ENCODE peak calls at places on chromosomes 5 and 9, in four cellular contexts. Z is MCF 10A, E is heart right ventricle, T is GM12865. A is an unnamed sample.

GRCh38 chr5:76610196-76610595 is 13.0 kb downstream of the F2RL2 start:
- DNase-seq in E (no peak), T (no peak), Z (no peak), A (no peak)

GRCh38 chr5:164578401-164578800 is 1073.0 kb downstream of the MAT2B start:
- DNase-seq in E (no peak), Z (no peak), T (no peak), A (no peak)

GRCh38 chr9:121285835-121286687 is 18.1 kb downstream of the GSN start:
- DNase-seq in E (peak), T (no peak), Z (peak), A (no peak)

GRCh38 chr5:111892949-111893348 is 136.0 kb upstream of the NREP start:
- DNase-seq in T (no peak), E (no peak), Z (no peak), A (no peak)

GRCh38 chr9:89791754-89792153 is 186.9 kb downstream of the GADD45G start:
- DNase-seq in E (no peak), Z (no peak), T (no peak), A (no peak)

GRCh38 chr5:166961028-166961427 is 1330.4 kb upstream of the WWC1 start:
- DNase-seq in Z (peak), T (no peak), E (no peak), A (no peak)

GRCh38 chr9:137606734-137607138 is 1.2 kb downstream of the ARRDC1 start:
- DNase-seq in Z (no peak), T (no peak), E (no peak), A (no peak)

GRCh38 chr5:132883261-132883834 is 9.9 kb downstream of the LEAP2 start:
- DNase-seq in E (no peak), Z (peak), T (peak), A (peak)

GRCh38 chr9:92463989-92464388 is 18.3 kb downstream of the ASPN start:
- DNase-seq in E (no peak), T (no peak), Z (peak), A (no peak)

GRCh38 chr9:68447611-68448010 is 91.2 kb downstream of the PGM5 start:
- DNase-seq in Z (no peak), E (peak), T (no peak), A (no peak)

GRCh38 chr9:86636051-86636450 is 281.8 kb upstream of the TUT7 start:
- DNase-seq in Z (no peak), T (no peak), E (no peak), A (no peak)

GRCh38 chr5:81115261-81115660 is 117.9 kb upstream of the CKMT2 start:
- DNase-seq in T (no peak), Z (no peak), E (no peak), A (no peak)

GRCh38 chr5:57231607-57232006 is 57.7 kb downstream of the GPBP1 start:
- DNase-seq in T (no peak), Z (no peak), E (no peak), A (no peak)

GRCh38 chr9:108041551-108041950 is 552.0 kb upstream of the KLF4 start:
- DNase-seq in T (no peak), Z (peak), E (no peak), A (no peak)

GRCh38 chr5:154197801-154198461 is 7.4 kb downstream of the GALNT10 start:
- DNase-seq in E (no peak), Z (peak), T (peak), A (no peak)

GRCh38 chr5:142800776-142801494 is 30.8 kb downstream of the ARHGAP26 start:
- DNase-seq in E (no peak), Z (no peak), T (peak), A (peak)

GRCh38 chr5:5799229-5799628 is 376.8 kb downstream of the ICE1 start:
- DNase-seq in Z (no peak), E (no peak), T (no peak), A (no peak)

GRCh38 chr9:34502471-34503335 is 20.1 kb downstream of the ENHO start:
- DNase-seq in T (no peak), E (no peak), Z (no peak), A (no peak)

GRCh38 chr5:181086410-181087229 is 44.3 kb downstream of the OR2V1 start:
- DNase-seq in T (no peak), E (no peak), Z (no peak), A (no peak)

GRCh38 chr5:149452007-149452664 is 73.0 kb upstream of the IL17B start:
- DNase-seq in Z (no peak), T (no peak), E (peak), A (peak)

GRCh38 chr5:172872997-172873491 is 39.0 kb downstream of the ERGIC1 start:
- DNase-seq in Z (no peak), E (peak), T (no peak), A (no peak)

GRCh38 chr5:60084226-60084625 is 190.7 kb upstream of the PDE4D start:
- DNase-seq in E (no peak), Z (no peak), T (no peak), A (no peak)

GRCh38 chr5:10600629-10601245 is 36.9 kb downstream of the ANKRD33B start:
- DNase-seq in T (peak), Z (peak), E (no peak), A (peak)
- TF ChIP-seq CTCF in T (no peak), Z (no peak), E (no peak), A (no peak)

GRCh38 chr9:72309366-72310133 is 55.5 kb downstream of the ZFAND5 start:
- DNase-seq in E (no peak), T (no peak), Z (no peak), A (no peak)
- TF ChIP-seq CTCF in E (no peak), T (no peak), Z (no peak), A (no peak)

GRCh38 chr9:129560849-129561248 is 60.1 kb downstream of the C9orf50 start:
- DNase-seq in Z (no peak), E (no peak), T (no peak), A (no peak)

GRCh38 chr9:129557192-129558036 is 63.5 kb downstream of the C9orf50 start:
- DNase-seq in T (no peak), Z (no peak), E (no peak), A (no peak)

GRCh38 chr9:129559506-129559881 is 61.4 kb downstream of the C9orf50 start:
- DNase-seq in E (no peak), Z (no peak), T (no peak), A (no peak)

GRCh38 chr9:129558063-129558550 is 62.8 kb downstream of the C9orf50 start:
- DNase-seq in E (no peak), Z (no peak), T (no peak), A (no peak)

DNA sequence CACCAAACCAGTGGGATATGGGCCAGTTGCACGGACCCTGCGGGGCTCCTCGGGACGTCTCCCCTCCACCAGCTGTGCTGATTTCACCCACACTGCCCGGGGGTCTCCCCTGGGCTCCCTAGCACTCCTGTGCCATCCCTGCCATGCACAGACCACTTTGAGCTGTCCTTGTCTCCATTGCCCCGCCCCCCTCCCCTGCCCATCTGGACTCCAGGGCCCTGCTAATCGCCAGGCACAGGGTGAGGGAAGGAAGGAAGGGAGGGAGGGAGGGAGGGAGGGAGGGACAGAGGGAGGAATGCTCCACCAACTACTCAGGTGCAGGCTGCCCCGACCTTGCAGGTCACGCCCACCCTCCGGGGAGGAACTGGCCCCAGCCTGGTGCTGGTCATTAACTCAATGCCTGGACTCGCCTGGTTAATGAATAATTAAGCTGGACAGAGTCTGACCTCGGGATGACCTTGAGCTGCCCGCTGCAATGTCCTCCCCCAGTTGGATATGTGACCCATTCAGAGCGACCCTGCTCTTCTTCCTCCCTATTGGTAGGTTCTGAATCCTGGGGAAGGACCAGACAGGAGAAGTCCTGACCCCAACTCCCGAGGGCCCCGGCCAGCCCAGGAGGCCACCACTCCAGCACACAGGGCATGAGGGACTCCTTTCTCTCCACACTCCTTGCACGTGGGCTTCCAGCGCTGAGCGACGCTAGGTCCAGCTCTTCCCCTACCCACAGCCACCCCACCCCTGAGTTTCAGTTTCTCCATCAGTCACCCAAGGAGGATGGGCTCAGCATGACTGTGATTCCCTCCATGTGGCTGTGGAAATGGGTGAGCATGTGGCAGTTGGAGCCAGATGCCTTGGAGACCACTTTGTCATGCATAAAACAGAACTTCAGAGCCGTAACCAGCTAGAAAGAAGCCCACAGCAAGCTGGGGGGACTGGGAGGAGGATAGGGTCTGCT is 62.1 kb downstream of the C9orf50 start:
- DNase-seq in T (no peak), Z (no peak), E (no peak), A (no peak)
- TF ChIP-seq CTCF in T (no peak), Z (no peak), E (no peak), A (no peak)

GRCh38 chr9:91033802-91034201 is 232.2 kb downstream of the SYK start:
- DNase-seq in E (no peak), T (peak), Z (peak), A (peak)
- TF ChIP-seq CTCF in E (no peak), T (peak), Z (peak), A (peak)

GRCh38 chr5:158178535-158178934 is 319.6 kb upstream of the CLINT1 start:
- DNase-seq in E (no peak), Z (no peak), T (no peak), A (no peak)
- TF ChIP-seq CTCF in E (no peak), Z (no peak), T (no peak), A (no peak)

GRCh38 chr5:15472116-15472515 is 27.9 kb upstream of the FBXL7 start:
- DNase-seq in T (no peak), E (no peak), Z (no peak), A (no peak)
- TF ChIP-seq CTCF in T (no peak), E (no peak), Z (no peak), A (peak)

DNA sequence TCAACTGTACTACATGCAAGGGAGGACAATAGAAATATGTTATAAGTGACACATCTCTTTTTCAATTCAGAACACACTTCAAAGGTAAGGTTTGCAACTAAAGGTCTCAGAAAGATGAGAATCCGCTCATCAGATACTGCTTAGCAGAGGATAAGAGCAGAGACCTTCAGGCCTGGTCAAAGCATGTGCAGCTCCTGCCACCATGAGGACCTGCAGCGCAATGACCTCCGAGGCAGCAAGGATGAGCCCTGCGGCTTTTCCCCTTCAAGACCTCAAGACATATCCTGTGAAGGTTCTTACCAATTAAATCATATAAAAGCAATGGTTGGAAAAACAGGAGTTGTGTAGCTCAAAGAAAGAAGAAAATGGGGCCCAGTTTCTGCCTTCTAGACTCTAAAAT is 135.8 kb downstream of the TRIM36 start:
- DNase-seq in Z (peak), E (no peak), T (peak), A (no peak)
- TF ChIP-seq CTCF in Z (no peak), E (peak), T (peak), A (peak)

GRCh38 chr5:58469895-58470294 is 10.0 kb upstream of the PLK2 start:
- DNase-seq in E (no peak), T (no peak), Z (no peak), A (no peak)

GRCh38 chr5:58462154-58462553 is 2.3 kb upstream of the PLK2 start:
- DNase-seq in T (peak), Z (peak), E (no peak), A (no peak)

GRCh38 chr5:58462623-58463230 is 2.8 kb upstream of the PLK2 start:
- DNase-seq in Z (peak), T (peak), E (no peak), A (peak)

DNA sequence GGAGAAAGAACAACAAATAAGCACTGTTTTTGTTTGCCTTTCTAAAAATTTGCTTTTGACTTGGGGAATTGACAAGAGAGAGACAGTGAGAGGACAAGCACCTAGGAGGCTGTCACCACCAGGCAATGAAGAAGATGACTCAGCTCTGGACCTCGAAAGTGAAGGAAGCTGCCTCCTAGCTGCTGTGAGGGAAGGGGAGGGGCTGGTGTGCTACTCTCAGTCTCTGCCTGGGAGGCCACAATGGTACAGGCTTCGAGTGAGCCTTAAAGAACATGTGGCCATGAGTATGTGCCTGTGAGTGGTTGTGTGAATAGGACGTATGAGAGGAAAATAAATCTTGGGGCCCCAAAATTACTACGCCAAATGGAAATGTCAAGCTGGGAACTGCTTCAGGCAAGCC is 7.1 kb upstream of the PLK2 start:
- DNase-seq in E (no peak), Z (peak), T (peak), A (no peak)
- TF ChIP-seq CTCF in E (no peak), Z (no peak), T (no peak), A (no peak)

A was measured in OCI-LY7.